ENCODE peak calls at places on chromosomes 6 and 20, in six cellular contexts. X, D, F, R, N and V are unnamed samples.

GRCh38 chr20:35503841-35504460 is 25.5 kb downstream of the C20orf173 start:
- DNase-seq in X (no peak), D (no peak), F (no peak), R (no peak), N (peak; percentile 81), V (no peak)

GRCh38 chr6:147530132-147531060 is 21.9 kb downstream of the SAMD5 start:
- DNase-seq in X (no peak), D (no peak), F (peak; percentile 10), R (no peak), N (no peak), V (no peak)

GRCh38 chr6:127514396-127515227 is 4.5 kb downstream of the MTCL3 start:
- DNase-seq in X (peak; percentile 48), D (peak; percentile 71), F (peak; percentile 71), R (peak; percentile 27), N (no peak), V (no peak)

GRCh38 chr6:29011276-29011734 is 6.2 kb upstream of the ZNF311 start:
- DNase-seq in X (peak; percentile 51), D (peak; percentile 72), F (peak; percentile 61), R (peak; percentile 48), N (peak; percentile 76), V (no peak)

GRCh38 chr6:100339574-100340255 is 125.0 kb downstream of the SIM1 start:
- DNase-seq in X (peak; percentile 13), D (peak; percentile 39), F (no peak), R (no peak), N (no peak), V (no peak)

GRCh38 chr20:6492396-6493055 is 275.0 kb upstream of the BMP2 start:
- DNase-seq in X (peak; percentile 25), D (peak; percentile 64), F (no peak), R (no peak), N (no peak), V (no peak)

GRCh38 chr6:1494671-1495070 is 105.3 kb downstream of the FOXF2 start:
- DNase-seq in X (no peak), D (no peak), F (no peak), R (no peak), N (no peak), V (no peak)

GRCh38 chr6:30880563-30881252 is 3.6 kb upstream of the DDR1 start:
- DNase-seq in X (no peak), D (no peak), F (no peak), R (no peak), N (no peak), V (no peak)

GRCh38 chr6:42864602-42865001 is 14.8 kb upstream of the RPL7L1 start:
- DNase-seq in X (no peak), D (no peak), F (peak; percentile 18), R (no peak), N (no peak), V (no peak)